ENCODE peak calls at places on chromosomes 16 and 17, in nine cellular contexts. W, Q, U, J, A, N, Y, Z and R are unnamed samples.

GRCh38 chr16:75252946-75253911 is 1.8 kb upstream of the BCAR1 start:
- DNase-seq in U (no peak), N (no peak), J (no peak), Q (no peak), Z (peak), A (no peak), W (peak), Y (no peak), R (no peak)

GRCh38 chr17:35578929-35579448 is 618 bp upstream of the PEX12 start:
- DNase-seq in J (no peak), Z (no peak), W (no peak), A (no peak), Q (no peak), Y (no peak), U (no peak), N (no peak), R (no peak)

GRCh38 chr17:40284085-40284713 is 3.5 kb upstream of the CDC6 start:
- DNase-seq in J (no peak), N (no peak), Y (peak), Z (peak), A (no peak), W (no peak), U (no peak), Q (no peak), R (no peak)

GRCh38 chr16:67170168-67170947 is at the start of gene NOL3:
- DNase-seq in A (peak), N (peak), Q (peak), Z (peak), W (peak), Y (peak), U (no peak), J (no peak), R (peak)

GRCh38 chr16:68978303-68978954 is 127.0 kb upstream of the HAS3 start:
- DNase-seq in Q (no peak), U (no peak), A (no peak), W (no peak), N (no peak), J (no peak), Y (no peak), Z (no peak), R (no peak)

GRCh38 chr17:75340636-75341035 is 51.4 kb upstream of the SLC25A19 start:
- DNase-seq in W (no peak), U (no peak), Z (no peak), Y (no peak), J (no peak), Q (no peak), N (no peak), A (no peak), R (no peak)

GRCh38 chr17:58232707-58233156 is 5.7 kb upstream of the LPO start:
- DNase-seq in Z (peak), N (peak), U (no peak), Q (no peak), W (peak), A (peak), J (no peak), Y (peak), R (no peak)

GRCh38 chr16:89577055-89577759 is 1.6 kb downstream of the CPNE7 start:
- DNase-seq in A (no peak), J (no peak), U (no peak), Q (no peak), Y (no peak), N (no peak), Z (no peak), W (no peak), R (no peak)

GRCh38 chr17:63774982-63775290 is 966 bp downstream of the DDX42 start:
- DNase-seq in U (no peak), Y (peak), A (no peak), Q (no peak), J (no peak), Z (peak), W (no peak), N (peak), R (no peak)